ENCODE peak calls at places on chromosomes 7 and 10, in nine cellular contexts. H is MM.1S, O is cardiac fibroblast, G is dorsolateral prefrontal cortex, Z is PC-9, E is fibroblast of lung, S is HFF-Myc, M is transverse colon, W is thoracic aorta. R is an unnamed sample.

GRCh38 chr10:52287853-52288252 is 26.2 kb upstream of the DKK1 start:
- DNase-seq in H (no peak), O (no peak), G (no peak), Z (no peak), E (no peak), S (no peak), M (no peak), W (no peak), R (no peak)

GRCh38 chr7:107480932-107481331 is 11.1 kb downstream of the GPR22 start:
- DNase-seq in H (no peak), O (peak), G (no peak), Z (no peak), E (no peak), S (no peak), M (no peak), W (no peak), R (no peak)

GRCh38 chr7:86643478-86644281 is at the start of gene GRM3:
- DNase-seq in H (no peak), O (peak), G (peak), Z (peak), E (no peak), S (no peak), M (no peak), W (no peak), R (no peak)

GRCh38 chr7:111741811-111742240 is 179.5 kb upstream of the IMMP2L start:
- DNase-seq in H (peak), O (peak), G (peak), Z (peak), E (peak), S (peak), M (peak), W (no peak), R (peak)

GRCh38 chr7:81211617-81212016 is 292.8 kb upstream of the SEMA3C start:
- DNase-seq in H (no peak), O (peak), G (no peak), Z (no peak), E (peak), S (peak), M (no peak), W (no peak), R (peak)

GRCh38 chr7:77738871-77739270 is 42.6 kb downstream of the RSBN1L start:
- DNase-seq in H (no peak), O (peak), G (no peak), Z (peak), E (peak), S (no peak), M (no peak), W (no peak), R (peak)

GRCh38 chr7:81333004-81333403 is 414.2 kb upstream of the SEMA3C start:
- DNase-seq in H (no peak), O (peak), G (no peak), Z (no peak), E (peak), S (no peak), M (no peak), W (no peak), R (peak)

GRCh38 chr10:73819025-73819424 is 7.6 kb upstream of the NDST2 start:
- DNase-seq in H (no peak), O (no peak), G (no peak), Z (no peak), E (no peak), S (no peak), M (no peak), W (no peak), R (no peak)

GRCh38 chr7:113806633-113807327 is 112.0 kb downstream of the PPP1R3A start:
- DNase-seq in H (no peak), O (no peak), G (no peak), Z (no peak), E (peak), S (no peak), M (no peak), W (no peak), R (no peak)

GRCh38 chr7:125363873-125364272 is 434.2 kb upstream of the POT1 start:
- DNase-seq in H (no peak), O (peak), G (no peak), Z (no peak), E (peak), S (no peak), M (no peak), W (no peak), R (no peak)

GRCh38 chr10:132142396-132143161 is 44.2 kb upstream of the DPYSL4 start:
- DNase-seq in H (no peak), O (peak), G (peak), Z (peak), E (no peak), S (no peak), M (peak), W (no peak), R (peak)

GRCh38 chr10:106711313-106711906 is 453.1 kb downstream of the SORCS1 start:
- DNase-seq in H (peak), O (peak), G (peak), Z (peak), E (peak), S (peak), M (peak), W (no peak), R (no peak)

DNA sequence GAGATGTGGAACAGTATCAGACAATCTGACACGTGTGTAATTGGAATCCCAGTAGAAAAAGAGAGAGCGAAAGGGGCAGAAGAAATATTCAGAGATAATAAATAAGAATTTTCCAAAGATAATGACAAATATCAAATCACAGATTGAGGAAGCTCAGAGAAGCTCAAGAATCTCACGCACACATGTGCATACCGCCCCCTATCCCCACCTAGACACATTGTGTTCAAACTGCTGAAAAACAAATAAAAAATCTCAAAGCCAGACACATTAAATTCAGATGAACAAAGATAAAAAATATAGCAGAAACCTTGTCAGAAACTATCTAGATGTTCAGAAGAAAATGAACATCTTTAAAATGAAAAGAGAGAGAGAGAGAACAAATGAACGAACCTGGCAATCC is 17.2 kb downstream of the SFR1 start:
- DNase-seq in H (no peak), O (no peak), G (no peak), Z (no peak), E (peak), S (no peak), M (no peak), W (no peak), R (no peak)
- TF ChIP-seq CTCF in H (peak), O (peak), G (no peak), Z (peak), E (peak), S (peak), M (no peak), W (no peak), R (peak)

DNA sequence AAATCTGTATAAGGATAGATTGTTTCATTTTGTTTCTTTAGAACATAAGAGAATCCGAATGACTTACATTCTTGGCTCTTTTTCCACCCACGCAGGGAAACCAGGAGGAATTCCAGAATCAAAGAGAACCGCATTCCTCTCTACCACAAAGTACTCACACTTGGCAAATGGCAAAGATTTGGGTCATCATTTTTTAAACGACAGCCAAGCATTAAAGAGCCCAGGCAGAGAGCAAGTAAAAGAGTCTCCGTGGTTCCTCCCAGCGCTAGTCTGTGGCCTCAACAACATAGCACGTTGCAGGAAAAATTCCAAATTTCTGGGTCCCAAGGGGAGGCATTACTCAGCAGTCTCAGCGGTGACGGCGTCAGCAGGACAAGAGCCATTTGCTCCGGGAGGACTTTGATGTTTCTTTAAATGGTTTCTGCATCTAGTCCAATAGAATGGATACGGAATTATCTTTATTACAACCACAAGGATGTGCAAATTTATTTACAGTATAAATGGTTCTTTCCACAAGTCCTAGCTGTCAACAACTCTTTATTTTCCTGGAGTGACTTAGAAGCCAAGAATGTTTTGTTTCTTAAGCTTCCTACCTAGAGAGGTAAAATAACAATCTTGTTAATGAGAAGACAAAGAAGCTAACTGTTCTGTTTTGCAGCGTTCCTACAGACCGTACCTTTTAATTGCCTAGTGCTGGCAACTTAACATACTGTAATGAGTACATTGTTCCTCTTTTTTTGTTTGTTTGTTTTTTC is 232.5 kb downstream of the SKIDA1 start:
- DNase-seq in H (no peak), O (peak), G (peak), Z (peak), E (peak), S (peak), M (peak), W (peak), R (peak)
- H3K4me3 ChIP-seq in H (no peak), O (peak), G (peak), Z (peak), E (peak), S (peak), M (no peak), W (peak), R (peak)

GRCh38 chr7:89687266-89687665 is 467.0 kb upstream of the STEAP1 start:
- DNase-seq in H (no peak), O (no peak), G (no peak), Z (no peak), E (no peak), S (no peak), M (no peak), W (no peak), R (no peak)

GRCh38 chr7:89685287-89685686 is 469.0 kb upstream of the STEAP1 start:
- DNase-seq in H (no peak), O (no peak), G (no peak), Z (no peak), E (no peak), S (no peak), M (no peak), W (no peak), R (no peak)

GRCh38 chr7:89680161-89680560 is 474.1 kb upstream of the STEAP1 start:
- DNase-seq in H (no peak), O (no peak), G (no peak), Z (no peak), E (no peak), S (no peak), M (no peak), W (no peak), R (no peak)

DNA sequence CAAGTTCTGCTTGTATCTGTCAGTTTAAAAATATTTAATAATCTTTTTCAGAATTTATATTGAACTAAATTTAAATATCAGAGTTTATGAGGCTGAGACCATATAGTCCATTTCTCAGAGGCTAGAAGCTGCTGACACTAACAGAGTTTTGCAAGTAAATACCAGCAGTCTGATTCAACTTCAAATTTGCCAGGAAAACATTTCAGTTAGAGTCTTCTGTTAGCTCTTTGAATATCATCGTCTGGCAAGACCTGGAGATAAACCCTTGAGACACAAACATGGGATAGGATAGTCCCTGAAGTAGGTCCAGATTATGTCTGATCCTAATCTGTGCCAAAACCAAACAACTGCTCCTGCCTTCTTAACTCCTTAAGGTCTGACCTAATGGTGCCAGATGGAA is 472.8 kb upstream of the STEAP1 start:
- DNase-seq in H (no peak), O (no peak), G (no peak), Z (no peak), E (no peak), S (no peak), M (no peak), W (no peak), R (no peak)
- TF ChIP-seq CTCF in H (no peak), O (no peak), G (no peak), Z (no peak), E (no peak), S (no peak), M (no peak), W (no peak), R (no peak)

GRCh38 chr10:88949912-88950664 is 2.5 kb downstream of the ACTA2 start:
- DNase-seq in H (no peak), O (peak), G (no peak), Z (no peak), E (peak), S (no peak), M (no peak), W (no peak), R (no peak)
- H3K4me3 ChIP-seq in H (no peak), O (no peak), G (no peak), Z (no peak), E (no peak), S (no peak), M (peak), W (peak), R (peak)

GRCh38 chr10:14265709-14266108 is 65.0 kb downstream of the FRMD4A start:
- DNase-seq in H (no peak), O (no peak), G (no peak), Z (no peak), E (no peak), S (no peak), M (no peak), W (no peak), R (no peak)

GRCh38 chr10:14276200-14276599 is 54.5 kb downstream of the FRMD4A start:
- DNase-seq in H (no peak), O (no peak), G (no peak), Z (no peak), E (no peak), S (no peak), M (no peak), W (no peak), R (no peak)

GRCh38 chr10:14271621-14272020 is 59.1 kb downstream of the FRMD4A start:
- DNase-seq in H (no peak), O (no peak), G (no peak), Z (no peak), E (no peak), S (no peak), M (no peak), W (no peak), R (no peak)
- TF ChIP-seq CTCF in H (no peak), O (no peak), G (no peak), Z (no peak), E (no peak), S (no peak), M (no peak), W (no peak), R (no peak)

GRCh38 chr7:127460077-127460476 is 67.6 kb upstream of the ZNF800 start:
- DNase-seq in H (no peak), O (no peak), G (no peak), Z (no peak), E (no peak), S (no peak), M (no peak), W (no peak), R (no peak)
- H3K4me3 ChIP-seq in H (no peak), O (no peak), G (no peak), Z (no peak), E (no peak), S (no peak), M (no peak), W (no peak), R (no peak)

GRCh38 chr7:37142943-37143342 is 305.7 kb downstream of the ELMO1 start:
- DNase-seq in H (no peak), O (no peak), G (no peak), Z (no peak), E (no peak), S (no peak), M (no peak), W (no peak), R (peak)

GRCh38 chr7:37145682-37146081 is 303.0 kb downstream of the ELMO1 start:
- DNase-seq in H (no peak), O (no peak), G (no peak), Z (no peak), E (no peak), S (no peak), M (no peak), W (no peak), R (no peak)

DNA sequence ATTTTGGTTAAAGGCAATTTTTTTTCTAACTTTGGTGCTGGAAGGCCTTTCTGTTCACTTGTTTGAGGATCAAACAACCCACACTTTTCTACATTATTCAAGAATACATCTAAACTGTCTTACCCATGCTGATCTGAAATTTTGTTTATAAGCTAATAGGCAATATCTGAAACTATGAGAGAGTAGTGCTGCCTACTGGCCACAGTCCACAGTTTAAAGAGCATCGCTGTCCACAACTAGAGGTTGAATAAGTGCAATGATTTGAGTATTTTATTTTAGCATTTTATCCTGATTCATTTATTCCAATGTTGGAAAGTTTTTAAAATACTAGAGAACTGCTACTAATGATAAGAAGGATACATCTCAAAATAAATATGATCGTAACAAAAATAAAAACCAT is 306.9 kb downstream of the ELMO1 start:
- DNase-seq in H (no peak), O (no peak), G (no peak), Z (no peak), E (no peak), S (no peak), M (no peak), W (no peak), R (no peak)
- TF ChIP-seq CTCF in H (no peak), O (no peak), G (no peak), Z (no peak), E (peak), S (no peak), M (no peak), W (no peak), R (no peak)

DNA sequence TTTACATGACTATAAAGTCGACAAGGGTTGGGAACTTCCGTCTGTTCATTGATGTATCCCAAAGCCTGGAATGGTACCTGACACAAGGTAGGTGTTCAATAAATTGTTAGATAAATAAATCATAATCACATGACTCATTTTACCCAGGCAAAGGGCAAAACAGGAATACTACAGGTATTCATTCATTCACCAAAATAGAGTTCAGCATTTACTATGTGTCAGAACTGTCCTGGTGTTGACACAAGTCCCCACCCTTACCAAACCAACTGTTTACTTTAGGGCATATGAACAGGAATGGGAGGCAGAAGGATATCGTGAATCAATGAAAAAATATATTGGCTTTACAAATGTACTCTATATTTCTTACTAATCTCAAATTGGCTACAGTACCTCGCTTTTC is 666 bp upstream of the YAE1 start:
- DNase-seq in H (no peak), O (no peak), G (no peak), Z (no peak), E (no peak), S (no peak), M (no peak), W (no peak), R (no peak)
- H3K4me3 ChIP-seq in H (peak), O (peak), G (peak), Z (peak), E (peak), S (peak), M (peak), W (peak), R (peak)

GRCh38 chr10:88962336-88962735 is 9.8 kb upstream of the ACTA2 start:
- DNase-seq in H (peak), O (no peak), G (no peak), Z (no peak), E (no peak), S (no peak), M (no peak), W (no peak), R (no peak)

GRCh38 chr10:88964360-88964759 is 11.8 kb upstream of the ACTA2 start:
- DNase-seq in H (no peak), O (no peak), G (no peak), Z (no peak), E (no peak), S (no peak), M (no peak), W (no peak), R (no peak)

GRCh38 chr10:88963318-88963717 is 10.7 kb upstream of the ACTA2 start:
- DNase-seq in H (no peak), O (no peak), G (no peak), Z (no peak), E (no peak), S (no peak), M (no peak), W (no peak), R (no peak)

GRCh38 chr10:88966785-88967184 is 14.2 kb upstream of the ACTA2 start:
- DNase-seq in H (no peak), O (no peak), G (no peak), Z (no peak), E (no peak), S (no peak), M (peak), W (no peak), R (no peak)

GRCh38 chr10:88965016-88965415 is 12.4 kb upstream of the ACTA2 start:
- DNase-seq in H (no peak), O (peak), G (no peak), Z (no peak), E (no peak), S (no peak), M (no peak), W (no peak), R (peak)
- TF ChIP-seq CTCF in H (no peak), O (no peak), G (no peak), Z (no peak), E (no peak), S (no peak), M (no peak), W (no peak), R (no peak)

GRCh38 chr10:50375745-50376144 is 124.4 kb upstream of the ASAH2 start:
- DNase-seq in H (no peak), O (no peak), G (no peak), Z (no peak), E (no peak), S (no peak), M (no peak), W (no peak), R (no peak)

GRCh38 chr10:50369931-50370330 is 118.6 kb upstream of the ASAH2 start:
- DNase-seq in H (no peak), O (no peak), G (no peak), Z (no peak), E (no peak), S (no peak), M (no peak), W (no peak), R (no peak)

GRCh38 chr10:50379652-50380051 is 128.3 kb upstream of the ASAH2 start:
- DNase-seq in H (no peak), O (peak), G (no peak), Z (no peak), E (no peak), S (no peak), M (no peak), W (no peak), R (no peak)

GRCh38 chr10:50375051-50375452 is 123.7 kb upstream of the ASAH2 start:
- DNase-seq in H (no peak), O (no peak), G (no peak), Z (peak), E (no peak), S (no peak), M (no peak), W (no peak), R (no peak)

GRCh38 chr10:50373821-50374501 is 122.6 kb upstream of the ASAH2 start:
- DNase-seq in H (no peak), O (peak), G (no peak), Z (no peak), E (no peak), S (no peak), M (no peak), W (no peak), R (peak)
- H3K4me3 ChIP-seq in H (no peak), O (no peak), G (no peak), Z (no peak), E (no peak), S (no peak), M (no peak), W (no peak), R (no peak)

R was measured in AG10803.